ENCODE peak calls at places on chromosome 22, in eight cellular contexts. M is mucosa of descending colon, O is GM13977, C is heart right ventricle, U is neural progenitor cell, S is GM12865, D is uterus, Z is heart left ventricle. R is an unnamed sample.

GRCh38 chr22:47282851-47283250 is 520.4 kb downstream of the TBC1D22A start:
- DNase-seq in M (no peak), O (no peak), C (no peak), U (no peak), S (no peak), D (no peak), Z (no peak), R (no peak)

GRCh38 chr22:21755855-21756284 is 20.3 kb upstream of the YPEL1 start:
- DNase-seq in M (no peak), O (peak), C (no peak), U (no peak), S (peak), D (no peak), Z (no peak), R (no peak)

GRCh38 chr22:45460288-45461109 is 42.2 kb upstream of the FBLN1 start:
- DNase-seq in M (peak), O (no peak), C (peak), U (no peak), S (no peak), D (peak), Z (peak), R (no peak)

GRCh38 chr22:17412232-17412631 is 43.0 kb downstream of the CECR2 start:
- DNase-seq in M (no peak), O (no peak), C (no peak), U (peak), S (no peak), D (no peak), Z (peak), R (no peak)

GRCh38 chr22:33051960-33052839 is 6.0 kb downstream of the SYN3 start:
- DNase-seq in M (no peak), O (no peak), C (no peak), U (peak), S (no peak), D (no peak), Z (no peak), R (no peak)

GRCh38 chr22:43553451-43554258 is 141.8 kb downstream of the MPPED1 start:
- DNase-seq in M (peak), O (no peak), C (no peak), U (no peak), S (no peak), D (no peak), Z (no peak), R (no peak)

GRCh38 chr22:21791635-21792625 is 56.3 kb upstream of the YPEL1 start:
- DNase-seq in M (no peak), O (peak), C (no peak), U (no peak), S (peak), D (no peak), Z (no peak), R (peak)

GRCh38 chr22:35337932-35338331 is 38.2 kb downstream of the TOM1 start:
- DNase-seq in M (no peak), O (no peak), C (no peak), U (no peak), S (peak), D (no peak), Z (no peak), R (no peak)

GRCh38 chr22:32932176-32932575 is 126.0 kb downstream of the SYN3 start:
- DNase-seq in M (no peak), O (no peak), C (no peak), U (no peak), S (no peak), D (no peak), Z (no peak), R (no peak)

GRCh38 chr22:43077121-43077877 is 11.9 kb downstream of the TTLL1 start:
- DNase-seq in M (no peak), O (no peak), C (peak), U (no peak), S (no peak), D (no peak), Z (peak), R (no peak)

GRCh38 chr22:18152519-18152918 is 2.5 kb downstream of the USP18 start:
- DNase-seq in M (no peak), O (peak), C (no peak), U (no peak), S (peak), D (no peak), Z (no peak), R (no peak)

GRCh38 chr22:36350751-36351594 is 36.8 kb downstream of the MYH9 start:
- DNase-seq in M (no peak), O (no peak), C (peak), U (no peak), S (no peak), D (no peak), Z (no peak), R (no peak)

GRCh38 chr22:32546480-32546879 is 71.9 kb downstream of the FBXO7 start:
- DNase-seq in M (no peak), O (no peak), C (no peak), U (no peak), S (no peak), D (no peak), Z (no peak), R (no peak)

GRCh38 chr22:49642331-49642730 is 185.3 kb downstream of the BRD1 start:
- DNase-seq in M (no peak), O (no peak), C (no peak), U (no peak), S (no peak), D (no peak), Z (no peak), R (no peak)

GRCh38 chr22:24601217-24602104 is 1.5 kb upstream of the GGT1 start:
- DNase-seq in M (peak), O (peak), C (peak), U (no peak), S (peak), D (no peak), Z (peak), R (no peak)

GRCh38 chr22:38144025-38144405 is 33.5 kb upstream of the BAIAP2L2 start:
- DNase-seq in M (no peak), O (no peak), C (no peak), U (no peak), S (no peak), D (no peak), Z (no peak), R (no peak)
- TF ChIP-seq CTCF in M (no peak), O (no peak), C (no peak), U (no peak), S (no peak), D (no peak), Z (no peak), R (no peak)

DNA sequence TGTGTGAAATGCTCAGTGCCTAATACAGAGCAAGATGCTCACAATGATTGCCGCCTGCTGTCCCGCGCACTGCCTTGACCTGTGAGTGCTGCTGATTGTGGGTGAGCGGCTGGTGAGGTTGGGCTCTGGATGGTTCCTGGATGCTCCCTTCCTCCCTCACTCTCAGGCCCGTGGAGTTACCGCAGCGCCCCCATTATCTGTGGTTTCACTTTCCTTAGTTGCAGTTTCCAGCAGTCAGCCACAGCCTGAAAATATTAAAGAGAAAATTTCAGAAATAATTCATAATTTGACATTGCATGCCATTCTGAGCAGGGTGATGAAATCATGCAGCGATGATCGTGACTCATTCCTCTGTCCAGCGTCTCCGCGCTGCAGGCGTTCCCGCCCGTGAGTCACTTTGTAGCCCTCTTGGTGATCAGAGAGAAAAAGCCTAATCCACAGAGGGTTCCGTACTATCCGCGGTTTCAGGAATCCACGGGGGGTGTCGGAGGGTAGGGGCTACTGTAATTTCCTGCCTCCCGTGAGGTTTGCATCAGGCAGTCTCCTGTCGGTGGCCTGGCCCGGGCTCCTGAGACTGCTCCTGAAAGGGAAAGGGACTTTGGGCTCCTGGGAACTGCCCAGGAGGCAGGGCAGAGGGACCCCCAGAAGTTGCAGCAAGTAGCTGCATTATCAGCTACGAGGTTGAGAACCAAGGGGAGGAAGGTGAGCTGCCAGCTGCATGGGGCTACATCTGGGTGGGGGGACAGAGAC is 10.6 kb downstream of the RPL3 start:
- DNase-seq in M (peak), O (no peak), C (peak), U (no peak), S (no peak), D (peak), Z (peak), R (no peak)
- TF ChIP-seq CTCF in M (no peak), O (peak), C (no peak), U (no peak), S (no peak), D (peak), Z (no peak), R (peak)

GRCh38 chr22:20159088-20159487 is 8.2 kb upstream of the CCDC188 start:
- DNase-seq in M (no peak), O (no peak), C (no peak), U (peak), S (no peak), D (no peak), Z (no peak), R (no peak)

GRCh38 chr22:20156042-20156389 is 5.2 kb upstream of the CCDC188 start:
- DNase-seq in M (no peak), O (no peak), C (no peak), U (no peak), S (no peak), D (no peak), Z (no peak), R (no peak)

GRCh38 chr22:20158366-20159036 is 7.6 kb upstream of the CCDC188 start:
- DNase-seq in M (no peak), O (no peak), C (no peak), U (no peak), S (no peak), D (no peak), Z (no peak), R (no peak)

GRCh38 chr22:20156611-20157415 is 6.0 kb upstream of the CCDC188 start:
- DNase-seq in M (peak), O (peak), C (peak), U (peak), S (peak), D (peak), Z (peak), R (peak)

DNA sequence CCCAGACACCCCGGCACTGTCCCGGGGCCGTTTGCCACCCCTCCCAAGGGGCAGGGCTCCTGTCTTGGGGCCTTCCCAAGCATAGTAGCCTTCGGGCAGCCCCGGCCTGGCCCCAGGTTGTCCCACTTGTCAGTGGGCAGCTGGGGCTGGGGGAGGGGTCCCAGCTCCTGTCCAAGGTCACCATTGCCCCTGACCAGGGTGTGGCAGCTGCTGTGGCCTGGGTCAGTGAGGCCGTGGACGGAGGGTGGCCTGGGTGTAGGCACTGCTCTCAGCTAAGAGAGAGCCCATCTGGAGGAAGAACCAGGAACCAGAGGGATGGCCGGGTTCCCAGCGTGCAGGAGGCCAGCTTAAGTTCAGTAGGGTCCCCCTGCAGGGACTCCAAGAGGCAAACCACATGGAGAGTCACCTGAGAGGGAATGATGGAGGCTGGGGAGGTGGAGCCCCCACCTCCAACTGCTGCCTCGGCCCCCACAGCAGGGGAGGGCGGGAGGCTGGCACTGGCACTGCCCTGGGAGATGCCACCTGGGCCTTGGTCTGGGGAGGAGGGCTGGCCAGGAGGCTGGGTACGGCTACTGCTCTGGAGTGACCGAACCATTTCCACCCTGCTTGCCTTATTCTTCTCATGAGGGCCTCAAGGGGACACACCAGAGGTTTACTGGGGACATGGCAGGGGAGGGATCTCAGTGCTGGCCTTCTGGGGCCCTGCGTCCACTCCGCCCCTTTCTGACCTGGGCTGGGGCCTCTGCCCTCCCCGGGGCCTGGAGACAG is 6.7 kb upstream of the CCDC188 start:
- DNase-seq in M (no peak), O (no peak), C (no peak), U (no peak), S (no peak), D (no peak), Z (no peak), R (no peak)
- TF ChIP-seq CTCF in M (no peak), O (no peak), C (no peak), U (no peak), S (no peak), D (no peak), Z (no peak), R (no peak)

DNA sequence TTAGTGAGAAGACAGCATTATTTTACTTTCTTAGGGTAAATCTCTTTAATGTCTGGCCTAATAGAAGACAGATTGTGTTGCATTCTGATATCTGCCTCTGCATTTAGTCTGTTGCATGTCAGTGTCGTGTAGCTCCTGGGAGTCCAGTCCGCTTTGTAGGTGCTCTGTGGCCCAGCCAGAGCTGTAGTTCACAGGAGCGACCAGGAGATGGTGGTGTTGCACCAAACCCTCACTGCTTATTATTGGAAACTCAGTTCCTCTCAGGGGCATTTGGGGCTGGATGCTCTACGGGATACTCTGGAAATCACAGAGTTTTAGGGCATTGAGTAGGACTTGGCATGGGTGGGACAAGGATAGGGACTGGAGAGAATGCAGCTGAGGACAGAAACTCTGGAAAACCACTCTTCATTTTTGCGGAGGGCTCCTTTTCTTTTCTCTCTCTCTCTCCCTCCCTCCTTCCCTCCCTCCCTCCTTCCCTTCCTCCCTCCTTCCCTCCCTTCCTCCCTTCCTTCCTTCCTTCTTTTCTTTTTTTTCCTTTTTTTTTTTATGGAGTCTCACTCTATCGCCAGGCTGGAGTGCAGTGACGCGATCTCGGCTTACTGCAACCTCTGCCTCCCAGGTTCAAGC is 21.7 kb downstream of the MIAT start:
- DNase-seq in M (no peak), O (peak), C (peak), U (peak), S (peak), D (peak), Z (peak), R (no peak)
- TF ChIP-seq CTCF in M (peak), O (peak), C (peak), U (peak), S (peak), D (peak), Z (peak), R (peak)

GRCh38 chr22:30175743-30176288 is 70.7 kb downstream of the LIF start:
- DNase-seq in M (no peak), O (no peak), C (no peak), U (no peak), S (no peak), D (no peak), Z (no peak), R (no peak)

GRCh38 chr22:30181459-30182353 is 64.9 kb downstream of the LIF start:
- DNase-seq in M (no peak), O (no peak), C (no peak), U (no peak), S (no peak), D (no peak), Z (no peak), R (no peak)

GRCh38 chr22:30180616-30181015 is 65.9 kb downstream of the LIF start:
- DNase-seq in M (no peak), O (no peak), C (no peak), U (no peak), S (no peak), D (no peak), Z (no peak), R (no peak)

GRCh38 chr22:30176431-30176830 is 70.1 kb downstream of the LIF start:
- DNase-seq in M (no peak), O (no peak), C (no peak), U (no peak), S (no peak), D (no peak), Z (no peak), R (no peak)

GRCh38 chr22:30178180-30179126 is 68.1 kb downstream of the LIF start:
- DNase-seq in M (no peak), O (no peak), C (no peak), U (peak), S (no peak), D (no peak), Z (no peak), R (no peak)
- TF ChIP-seq CTCF in M (no peak), O (no peak), C (no peak), U (no peak), S (no peak), D (no peak), Z (no peak), R (no peak)